ENCODE peak calls at places on chromosomes 13 and 19, in six cellular contexts. U is HepG2, H is GM12891, V is K562, Q is GM12878, E is H1. L is an unnamed sample.

GRCh38 chr19:3441986-3442329 is 38.4 kb downstream of the SMIM24 start:
- DNase-seq in U (no peak), H (no peak), V (no peak), Q (no peak), E (no peak), L (no peak)

GRCh38 chr13:65112123-65113075 is 2117.7 kb downstream of the PCDH9 start:
- DNase-seq in U (no peak), H (no peak), V (no peak), Q (no peak), E (no peak), L (no peak)

GRCh38 chr19:56822755-56823154 is 17.8 kb downstream of the PEG3 start:
- DNase-seq in U (no peak), H (no peak), V (no peak), Q (no peak), E (no peak), L (no peak)

GRCh38 chr19:18290250-18291018 is 9.0 kb upstream of the JUND start:
- DNase-seq in U (no peak), H (no peak), V (no peak), Q (peak), E (no peak), L (peak)

GRCh38 chr19:49056101-49056901 is 1.2 kb downstream of the CGB7 start:
- DNase-seq in U (peak), H (peak), V (peak), Q (no peak), E (peak), L (peak)

GRCh38 chr19:32652893-32653625 is 21.9 kb downstream of the ANKRD27 start:
- DNase-seq in U (no peak), H (no peak), V (no peak), Q (no peak), E (no peak), L (no peak)

GRCh38 chr13:75132800-75133695 is 348.9 kb downstream of the TBC1D4 start:
- DNase-seq in U (no peak), H (no peak), V (no peak), Q (no peak), E (no peak), L (no peak)

GRCh38 chr19:15397782-15398181 is 18.2 kb upstream of the AKAP8 start:
- DNase-seq in U (no peak), H (no peak), V (no peak), Q (no peak), E (no peak), L (no peak)

GRCh38 chr19:41707502-41707812 is 969 bp upstream of the CEACAM5 start:
- DNase-seq in U (no peak), H (no peak), V (no peak), Q (no peak), E (no peak), L (no peak)

GRCh38 chr13:40120781-40121180 is 465.3 kb downstream of the COG6 start:
- DNase-seq in U (no peak), H (no peak), V (no peak), Q (no peak), E (no peak), L (no peak)

GRCh38 chr19:48394331-48395169 is 1.1 kb downstream of the GRIN2D start:
- DNase-seq in U (no peak), H (no peak), V (no peak), Q (no peak), E (peak), L (no peak)

GRCh38 chr13:73074101-73074500 is 15.3 kb downstream of the KLF5 start:
- DNase-seq in U (no peak), H (no peak), V (no peak), Q (no peak), E (no peak), L (no peak)

GRCh38 chr13:112027250-112027649 is 39.7 kb upstream of the SOX1 start:
- DNase-seq in U (no peak), H (no peak), V (no peak), Q (no peak), E (no peak), L (no peak)

GRCh38 chr19:1026189-1027019 is at the start of gene CNN2:
- DNase-seq in U (peak), H (peak), V (peak), Q (no peak), E (peak), L (peak)

GRCh38 chr19:38280030-38280921 is 15.9 kb downstream of the SPINT2 start:
- DNase-seq in U (no peak), H (no peak), V (no peak), Q (no peak), E (no peak), L (no peak)

GRCh38 chr19:3034845-3035541 is 5.9 kb upstream of the TLE2 start:
- DNase-seq in U (no peak), H (no peak), V (peak), Q (peak), E (peak), L (no peak)

GRCh38 chr19:48806518-48806817 is 4.4 kb downstream of the BCAT2 start:
- DNase-seq in U (no peak), H (peak), V (peak), Q (no peak), E (peak), L (no peak)

GRCh38 chr13:29496241-29496712 is 99.2 kb downstream of the SLC7A1 start:
- DNase-seq in U (no peak), H (peak), V (no peak), Q (no peak), E (no peak), L (no peak)

GRCh38 chr13:109146912-109147624 is 517.7 kb downstream of the MYO16 start:
- DNase-seq in U (no peak), H (no peak), V (no peak), Q (no peak), E (no peak), L (no peak)

GRCh38 chr13:29472317-29472961 is 123.0 kb downstream of the SLC7A1 start:
- DNase-seq in U (peak), H (peak), V (peak), Q (no peak), E (peak), L (no peak)

GRCh38 chr19:49808762-49809154 is 4.3 kb downstream of the FUZ start:
- DNase-seq in U (peak), H (peak), V (peak), Q (no peak), E (peak), L (peak)

GRCh38 chr19:16091546-16092475 is 15.5 kb downstream of the TPM4 start:
- DNase-seq in U (no peak), H (no peak), V (no peak), Q (no peak), E (no peak), L (no peak)

GRCh38 chr19:3142292-3142670 is 6.4 kb downstream of the GNA15 start:
- DNase-seq in U (no peak), H (no peak), V (no peak), Q (no peak), E (no peak), L (no peak)

GRCh38 chr13:98324105-98324504 is 147.0 kb upstream of the RNF113B start:
- DNase-seq in U (no peak), H (no peak), V (no peak), Q (no peak), E (no peak), L (no peak)

GRCh38 chr13:87058786-87059329 is 612.3 kb upstream of the SLITRK5 start:
- DNase-seq in U (no peak), H (no peak), V (no peak), Q (no peak), E (no peak), L (no peak)

GRCh38 chr13:89827552-89827951 is 1519.9 kb upstream of the MIR17HG start:
- DNase-seq in U (no peak), H (no peak), V (no peak), Q (no peak), E (no peak), L (no peak)

GRCh38 chr13:83613524-83613923 is 268.8 kb downstream of the SLITRK1 start:
- DNase-seq in U (no peak), H (no peak), V (no peak), Q (no peak), E (no peak), L (no peak)

GRCh38 chr13:69980799-69981198 is 126.8 kb upstream of the ATXN8OS start:
- DNase-seq in U (no peak), H (no peak), V (no peak), Q (no peak), E (no peak), L (no peak)

GRCh38 chr19:51808333-51808986 is 13.5 kb downstream of the FPR3 start:
- DNase-seq in U (peak), H (no peak), V (no peak), Q (no peak), E (no peak), L (no peak)

GRCh38 chr13:73299787-73300186 is 241.0 kb downstream of the KLF5 start:
- DNase-seq in U (no peak), H (no peak), V (no peak), Q (no peak), E (no peak), L (no peak)

GRCh38 chr13:110677731-110678545 is 28.0 kb downstream of the CARS2 start:
- DNase-seq in U (no peak), H (no peak), V (no peak), Q (no peak), E (no peak), L (no peak)

GRCh38 chr13:20456737-20457136 is 68.9 kb downstream of the CRYL1 start:
- DNase-seq in U (no peak), H (no peak), V (no peak), Q (no peak), E (no peak), L (no peak)
- TF ChIP-seq POLR2A in U (no peak), H (no peak), V (no peak), Q (no peak), E (no peak), L (no peak)

GRCh38 chr13:46164661-46165060 is 17.3 kb downstream of the LCP1 start:
- DNase-seq in U (no peak), H (no peak), V (no peak), Q (no peak), E (no peak), L (no peak)

GRCh38 chr13:46160065-46160464 is 21.9 kb downstream of the LCP1 start:
- DNase-seq in U (no peak), H (no peak), V (no peak), Q (no peak), E (no peak), L (no peak)

GRCh38 chr13:46158222-46158621 is 23.8 kb downstream of the LCP1 start:
- DNase-seq in U (no peak), H (no peak), V (no peak), Q (no peak), E (no peak), L (no peak)

GRCh38 chr13:46158983-46159382 is 23.0 kb downstream of the LCP1 start:
- DNase-seq in U (no peak), H (no peak), V (no peak), Q (no peak), E (no peak), L (no peak)

GRCh38 chr13:46160474-46161066 is 21.4 kb downstream of the LCP1 start:
- DNase-seq in U (peak), H (peak), V (peak), Q (no peak), E (no peak), L (peak)
- TF ChIP-seq TAF1 in U (no peak), H (no peak), V (no peak), Q (no peak), E (no peak), L (no peak)

DNA sequence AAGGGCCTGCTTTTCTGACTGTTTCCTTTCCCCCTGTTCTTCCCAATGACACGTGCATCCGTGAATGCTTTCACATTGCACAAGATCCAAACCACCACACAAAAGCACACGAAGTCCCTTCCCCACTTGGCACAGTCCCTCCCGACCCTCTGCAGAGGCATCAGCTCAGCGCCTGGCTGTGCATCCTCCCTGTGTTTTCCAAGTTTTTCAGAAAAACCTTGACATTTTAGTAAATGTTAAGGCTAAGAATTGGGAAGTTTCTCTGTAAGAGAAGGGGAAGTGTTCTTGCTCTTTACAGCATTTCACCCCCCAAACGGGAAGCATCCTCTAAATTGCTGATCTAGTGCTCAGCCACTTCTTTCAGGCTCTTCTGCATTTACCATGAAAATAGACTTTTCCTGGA is 94.5 kb upstream of the TM9SF2 start:
- DNase-seq in U (no peak), H (no peak), V (no peak), Q (no peak), E (no peak), L (no peak)
- TF ChIP-seq POLR2AphosphoS5 in U (no peak), H (no peak), V (no peak), Q (no peak), E (no peak), L (no peak)

DNA sequence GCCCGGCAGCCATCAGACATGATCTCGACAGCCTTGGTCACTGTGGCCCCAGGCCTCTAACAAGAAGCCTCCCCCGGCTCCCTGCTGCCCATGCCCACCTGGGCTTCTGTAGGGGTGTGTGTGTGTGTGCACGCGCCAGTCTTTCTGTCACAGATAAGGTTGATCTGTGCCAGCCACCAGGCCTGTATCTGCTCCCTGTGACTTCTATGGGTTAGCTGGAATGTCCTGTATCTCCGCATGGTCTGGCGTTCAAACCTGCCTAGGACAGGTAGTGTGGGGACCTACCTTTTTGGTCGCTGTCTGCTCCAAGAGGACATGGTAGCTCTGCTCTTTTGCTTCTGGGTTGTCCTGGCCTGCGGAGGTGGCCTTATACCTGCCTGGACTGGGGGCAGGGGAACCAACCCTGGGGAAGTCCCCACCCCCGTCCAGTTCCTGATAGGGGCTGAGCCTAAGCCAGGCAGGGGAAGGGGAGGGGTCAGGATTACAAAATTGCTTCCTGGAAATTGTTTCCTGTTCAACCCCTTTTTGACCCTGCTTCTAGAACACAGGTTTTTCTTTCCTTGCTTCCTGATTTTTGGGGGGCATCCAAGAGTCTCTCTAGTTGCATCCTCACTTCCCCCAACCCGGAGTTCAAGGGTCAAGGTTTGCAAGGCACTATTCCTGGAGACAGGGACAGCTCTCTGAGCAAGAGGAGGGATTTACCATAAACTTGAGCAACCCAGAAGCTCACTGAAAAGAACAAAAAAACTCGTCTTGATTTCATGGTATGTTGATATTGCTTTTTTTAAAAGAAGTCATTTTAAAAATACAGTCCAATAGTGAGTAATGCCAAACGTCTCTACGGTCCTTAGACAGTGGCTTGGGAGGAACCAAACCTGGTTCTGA is at the start of gene LRG1:
- DNase-seq in U (peak), H (no peak), V (peak), Q (peak), E (no peak), L (no peak)
- TF ChIP-seq POLR2A in U (peak), H (no peak), V (peak), Q (peak), E (no peak), L (peak)

GRCh38 chr19:44851427-44851826 is 5.3 kb downstream of the NECTIN2 start:
- DNase-seq in U (no peak), H (no peak), V (no peak), Q (no peak), E (no peak), L (no peak)
- TF ChIP-seq TAF1 in U (no peak), H (no peak), V (no peak), Q (no peak), E (no peak), L (no peak)

DNA sequence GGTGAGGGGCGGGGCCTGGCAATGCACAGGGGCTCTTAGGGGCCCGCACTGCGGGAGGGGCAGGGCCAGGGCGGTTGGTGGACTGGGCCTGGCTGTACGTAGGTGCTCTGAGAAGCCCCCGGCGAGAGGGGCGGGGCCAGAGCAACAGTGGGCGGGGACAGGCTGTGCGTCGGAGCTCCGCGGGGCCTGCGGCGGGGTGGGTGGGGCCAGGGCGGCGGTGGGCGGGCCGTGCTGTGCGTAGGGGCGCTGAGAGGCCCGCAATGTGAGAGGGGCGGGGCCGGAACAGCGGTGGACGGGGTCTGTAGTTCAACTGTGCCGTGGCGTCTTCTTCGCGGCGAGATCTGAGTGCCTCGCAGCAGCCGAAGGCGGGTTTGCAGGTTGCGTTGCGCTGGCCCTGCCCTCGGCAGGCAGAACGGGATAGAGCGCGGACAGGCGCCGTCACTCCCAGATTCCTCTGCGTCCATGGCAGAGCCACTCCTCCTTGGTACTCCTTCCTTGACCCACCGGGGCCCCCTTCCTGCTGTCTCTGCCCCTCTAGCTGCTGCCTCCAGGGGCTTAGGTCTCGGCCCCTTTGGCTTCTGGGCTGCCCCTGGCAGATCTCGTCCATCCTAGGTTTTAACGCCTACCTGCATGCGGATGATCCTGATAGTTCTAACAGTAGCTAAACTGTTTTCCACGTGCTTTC is 33.2 kb downstream of the CCNE1 start:
- DNase-seq in U (peak), H (peak), V (no peak), Q (peak), E (peak), L (peak)
- TF ChIP-seq POLR2AphosphoS5 in U (peak), H (peak), V (no peak), Q (peak), E (peak), L (peak)

GRCh38 chr19:6516659-6517291 is 14.1 kb upstream of the TNFSF9 start:
- DNase-seq in U (peak), H (peak), V (peak), Q (no peak), E (peak), L (peak)
- TF ChIP-seq POLR2A in U (no peak), H (peak), V (peak), Q (peak), E (no peak), L (no peak)

DNA sequence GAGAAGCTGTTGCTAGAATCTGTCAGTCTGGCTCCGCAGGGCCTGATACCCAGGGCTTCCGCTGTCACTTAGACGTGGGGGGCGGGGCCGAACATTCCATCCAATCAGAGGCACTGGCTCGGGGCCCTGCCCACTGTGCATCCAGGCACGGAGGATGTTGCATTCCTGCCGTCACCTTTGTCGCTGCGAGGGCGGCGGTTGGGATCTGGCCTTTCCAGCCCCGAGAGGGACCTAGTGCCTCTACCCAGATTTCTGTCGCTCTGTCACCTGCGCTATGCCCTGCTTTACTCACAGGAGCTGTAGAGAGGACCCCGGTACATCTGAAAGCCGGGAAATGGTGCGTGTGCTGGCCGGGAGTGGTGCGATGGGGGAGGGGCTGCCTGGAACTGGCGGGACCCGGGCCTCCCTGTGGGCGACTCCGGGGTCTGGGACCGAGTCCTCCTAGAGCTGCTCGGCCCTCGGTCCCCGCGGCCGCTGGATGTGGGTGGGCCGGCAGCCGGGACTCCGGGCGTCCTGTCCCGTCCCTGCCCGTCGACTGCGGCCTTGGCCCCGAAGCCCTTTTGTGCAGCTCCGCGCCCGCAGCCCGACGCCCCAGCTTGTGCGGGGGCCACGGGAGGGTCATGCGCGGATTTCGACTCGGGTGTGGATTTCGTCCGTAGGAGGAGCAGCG is at the start of gene ZNF439:
- DNase-seq in U (peak), H (peak), V (peak), Q (peak), E (peak), L (peak)
- TF ChIP-seq TAF1 in U (peak), H (no peak), V (no peak), Q (peak), E (no peak), L (no peak)